ENCODE peak calls at places on chromosomes 5 and 9, in nine cellular contexts. One of them, this sample, is unnamed.

GRCh38 chr9:134575103-134575816 is 66.3 kb upstream of the COL5A1 start:
- DNase-seq in Right ventricle myocardium superior: peak
- DNase-seq in NCI-H446: no peak
- DNase-seq in HFF-Myc: no peak
- DNase-seq in lower lobe of right lung: no peak
- DNase-seq in activated CD8-positive, alpha-beta memory T cell treated with anti-CD3 and anti-CD28 coated beads for 4 hours: no peak
- DNase-seq in endothelial cell: no peak
- DNase-seq in NCI-H1436: no peak
- DNase-seq in T47D: no peak
- DNase-seq in this sample: no peak

GRCh38 chr5:131193106-131193505 is 22.4 kb downstream of the LYRM7 start:
- DNase-seq in Right ventricle myocardium superior: no peak
- DNase-seq in NCI-H446: no peak
- DNase-seq in HFF-Myc: no peak
- DNase-seq in lower lobe of right lung: no peak
- DNase-seq in activated CD8-positive, alpha-beta memory T cell treated with anti-CD3 and anti-CD28 coated beads for 4 hours: no peak
- DNase-seq in endothelial cell: no peak
- DNase-seq in NCI-H1436: no peak
- DNase-seq in T47D: no peak
- DNase-seq in this sample: peak

GRCh38 chr9:106993603-106994002 is 130.6 kb downstream of the ZNF462 start:
- DNase-seq in Right ventricle myocardium superior: no peak
- DNase-seq in NCI-H446: no peak
- DNase-seq in HFF-Myc: no peak
- DNase-seq in lower lobe of right lung: no peak
- DNase-seq in activated CD8-positive, alpha-beta memory T cell treated with anti-CD3 and anti-CD28 coated beads for 4 hours: no peak
- DNase-seq in endothelial cell: no peak
- DNase-seq in NCI-H1436: no peak
- DNase-seq in T47D: no peak
- DNase-seq in this sample: no peak

GRCh38 chr5:603081-603998 is 8.8 kb upstream of the CEP72 start:
- DNase-seq in Right ventricle myocardium superior: no peak
- DNase-seq in NCI-H446: no peak
- DNase-seq in HFF-Myc: no peak
- DNase-seq in lower lobe of right lung: no peak
- DNase-seq in activated CD8-positive, alpha-beta memory T cell treated with anti-CD3 and anti-CD28 coated beads for 4 hours: no peak
- DNase-seq in endothelial cell: no peak
- DNase-seq in NCI-H1436: no peak
- DNase-seq in T47D: no peak
- DNase-seq in this sample: peak

GRCh38 chr9:38178282-38178681 is 109.3 kb upstream of the SHB start:
- DNase-seq in Right ventricle myocardium superior: no peak
- DNase-seq in NCI-H446: no peak
- DNase-seq in HFF-Myc: no peak
- DNase-seq in lower lobe of right lung: no peak
- DNase-seq in activated CD8-positive, alpha-beta memory T cell treated with anti-CD3 and anti-CD28 coated beads for 4 hours: no peak
- DNase-seq in endothelial cell: no peak
- DNase-seq in NCI-H1436: no peak
- DNase-seq in T47D: peak
- DNase-seq in this sample: no peak

GRCh38 chr5:168409601-168410458 is 76.4 kb upstream of the RARS1 start:
- DNase-seq in Right ventricle myocardium superior: no peak
- DNase-seq in NCI-H446: no peak
- DNase-seq in HFF-Myc: no peak
- DNase-seq in lower lobe of right lung: no peak
- DNase-seq in activated CD8-positive, alpha-beta memory T cell treated with anti-CD3 and anti-CD28 coated beads for 4 hours: no peak
- DNase-seq in endothelial cell: no peak
- DNase-seq in NCI-H1436: no peak
- DNase-seq in T47D: no peak
- DNase-seq in this sample: no peak

GRCh38 chr5:105460721-105461120 is 1898.1 kb upstream of the NUDT12 start:
- DNase-seq in Right ventricle myocardium superior: no peak
- DNase-seq in NCI-H446: no peak
- DNase-seq in HFF-Myc: no peak
- DNase-seq in lower lobe of right lung: no peak
- DNase-seq in activated CD8-positive, alpha-beta memory T cell treated with anti-CD3 and anti-CD28 coated beads for 4 hours: no peak
- DNase-seq in endothelial cell: no peak
- DNase-seq in NCI-H1436: no peak
- DNase-seq in T47D: no peak
- DNase-seq in this sample: peak

GRCh38 chr9:97307091-97307490 is 368 bp upstream of the CCDC180 start:
- DNase-seq in Right ventricle myocardium superior: peak
- DNase-seq in NCI-H446: no peak
- DNase-seq in HFF-Myc: peak
- DNase-seq in lower lobe of right lung: peak
- DNase-seq in activated CD8-positive, alpha-beta memory T cell treated with anti-CD3 and anti-CD28 coated beads for 4 hours: no peak
- DNase-seq in endothelial cell: peak
- DNase-seq in NCI-H1436: no peak
- DNase-seq in T47D: peak
- DNase-seq in this sample: peak

GRCh38 chr5:56494300-56494704 is 261.2 kb upstream of the ANKRD55 start:
- DNase-seq in Right ventricle myocardium superior: no peak
- DNase-seq in NCI-H446: no peak
- DNase-seq in HFF-Myc: no peak
- DNase-seq in lower lobe of right lung: no peak
- DNase-seq in activated CD8-positive, alpha-beta memory T cell treated with anti-CD3 and anti-CD28 coated beads for 4 hours: no peak
- DNase-seq in endothelial cell: no peak
- DNase-seq in NCI-H1436: no peak
- DNase-seq in T47D: no peak
- DNase-seq in this sample: no peak

GRCh38 chr5:69288668-69289067 is 43.9 kb downstream of the CCDC125 start:
- DNase-seq in Right ventricle myocardium superior: no peak
- DNase-seq in NCI-H446: no peak
- DNase-seq in HFF-Myc: no peak
- DNase-seq in lower lobe of right lung: no peak
- DNase-seq in activated CD8-positive, alpha-beta memory T cell treated with anti-CD3 and anti-CD28 coated beads for 4 hours: no peak
- DNase-seq in endothelial cell: no peak
- DNase-seq in NCI-H1436: no peak
- DNase-seq in T47D: no peak
- DNase-seq in this sample: no peak

GRCh38 chr5:42555010-42555409 is 131.8 kb downstream of the GHR start:
- DNase-seq in Right ventricle myocardium superior: no peak
- DNase-seq in NCI-H446: no peak
- DNase-seq in HFF-Myc: no peak
- DNase-seq in lower lobe of right lung: no peak
- DNase-seq in activated CD8-positive, alpha-beta memory T cell treated with anti-CD3 and anti-CD28 coated beads for 4 hours: no peak
- DNase-seq in endothelial cell: no peak
- DNase-seq in NCI-H1436: no peak
- DNase-seq in T47D: no peak
- DNase-seq in this sample: no peak